ENCODE peak calls at places on chromosomes 6 and 20, in four cellular contexts. B, F, Z and A are unnamed samples.
A peak's percentile ranks its signal among the peaks of the same experiment; 100 is the strongest.

GRCh38 chr6:105458061-105458460 is 55.2 kb upstream of the PREP start:
- DNase-seq in B (no peak), F (no peak), Z (no peak), A (no peak)

GRCh38 chr6:28203201-28203600 is 21.9 kb upstream of the ZSCAN9 start:
- DNase-seq in B (no peak), F (no peak), Z (no peak), A (no peak)

GRCh38 chr20:50670126-50670862 is 21.0 kb downstream of the RIPOR3 start:
- DNase-seq in B (peak; percentile 75), F (peak; percentile 84), Z (peak; percentile 49), A (no peak)

GRCh38 chr20:17262786-17263185 is 35.9 kb downstream of the PCSK2 start:
- DNase-seq in B (no peak), F (no peak), Z (no peak), A (no peak)

GRCh38 chr6:134750669-134751068 is 199.2 kb downstream of the ALDH8A1 start:
- DNase-seq in B (no peak), F (no peak), Z (no peak), A (no peak)

GRCh38 chr20:53844259-53844658 is 226.1 kb downstream of the BCAS1 start:
- DNase-seq in B (no peak), F (no peak), Z (no peak), A (no peak)

GRCh38 chr6:159463440-159463839 is 229.6 kb downstream of the SOD2 start:
- DNase-seq in B (no peak), F (peak; percentile 11), Z (no peak), A (no peak)

GRCh38 chr6:157641837-157642236 is 181.2 kb upstream of the SNX9 start:
- DNase-seq in B (no peak), F (no peak), Z (no peak), A (no peak)

GRCh38 chr20:4220756-4221155 is 205.4 kb upstream of the RNF24 start:
- DNase-seq in B (no peak), F (no peak), Z (no peak), A (no peak)

GRCh38 chr6:149642829-149643580 is 5.5 kb downstream of the KATNA1 start:
- DNase-seq in B (no peak), F (peak; percentile 44), Z (no peak), A (no peak)

GRCh38 chr6:150006961-150007464 is 18.3 kb downstream of the RAET1L start:
- DNase-seq in B (no peak), F (no peak), Z (no peak), A (no peak)

GRCh38 chr20:54197621-54198604 is 10.0 kb upstream of the PFDN4 start:
- DNase-seq in B (peak; percentile 48), F (peak; percentile 78), Z (no peak), A (no peak)

GRCh38 chr6:35058041-35058675 is 83.0 kb downstream of the TCP11 start:
- DNase-seq in B (no peak), F (no peak), Z (no peak), A (no peak)

GRCh38 chr20:1813674-1814635 is 81.3 kb upstream of the SIRPA start:
- DNase-seq in B (no peak), F (no peak), Z (no peak), A (no peak)

GRCh38 chr6:109236140-109237081 is 141.1 kb downstream of the CEP57L1 start:
- DNase-seq in B (no peak), F (no peak), Z (peak; percentile 57), A (no peak)

GRCh38 chr20:37517371-37517748 is 3.7 kb upstream of the NNAT start:
- DNase-seq in B (no peak), F (no peak), Z (no peak), A (no peak)

GRCh38 chr6:49713346-49713745 is at the start of gene CRISP2:
- DNase-seq in B (no peak), F (peak; percentile 1), Z (no peak), A (no peak)

GRCh38 chr6:80132942-80133517 is 26.6 kb downstream of the BCKDHB start:
- DNase-seq in B (peak; percentile 3), F (peak; percentile 41), Z (peak; percentile 42), A (peak; percentile 8)

GRCh38 chr6:127582777-127583462 is 5.9 kb downstream of the C6orf58 start:
- DNase-seq in B (peak; percentile 22), F (peak; percentile 86), Z (no peak), A (no peak)

GRCh38 chr20:24842591-24843442 is 106.3 kb upstream of the CST7 start:
- DNase-seq in B (no peak), F (no peak), Z (no peak), A (no peak)

GRCh38 chr20:58549681-58550542 is 34.7 kb upstream of the APCDD1L start:
- DNase-seq in B (no peak), F (no peak), Z (no peak), A (no peak)

GRCh38 chr6:167737205-167737830 is 89.4 kb upstream of the AFDN start:
- DNase-seq in B (no peak), F (no peak), Z (no peak), A (no peak)

GRCh38 chr6:52517502-52518278 is 59.2 kb downstream of the TRAM2 start:
- DNase-seq in B (peak; percentile 91), F (peak; percentile 85), Z (peak; percentile 84), A (no peak)

GRCh38 chr6:4649728-4650127 is 126.5 kb upstream of the CDYL start:
- DNase-seq in B (no peak), F (peak; percentile 30), Z (no peak), A (no peak)

GRCh38 chr6:143805832-143806281 is 37.3 kb upstream of the LTV1 start:
- DNase-seq in B (no peak), F (no peak), Z (no peak), A (no peak)

GRCh38 chr6:106421491-106421890 is 61.0 kb downstream of the CRYBG1 start:
- DNase-seq in B (no peak), F (no peak), Z (no peak), A (no peak)

GRCh38 chr20:9241232-9241692 is 172.4 kb downstream of the PLCB4 start:
- DNase-seq in B (no peak), F (peak; percentile 55), Z (no peak), A (no peak)

GRCh38 chr20:57902478-57902877 is 192.7 kb upstream of the PMEPA1 start:
- DNase-seq in B (no peak), F (peak; percentile 84), Z (no peak), A (no peak)

GRCh38 chr20:25692499-25692898 is 4.2 kb downstream of the ZNF337 start:
- DNase-seq in B (no peak), F (no peak), Z (no peak), A (no peak)

GRCh38 chr20:48139262-48140041 is 354.2 kb upstream of the SULF2 start:
- DNase-seq in B (no peak), F (peak; percentile 76), Z (no peak), A (no peak)

GRCh38 chr6:132964101-132964867 is 149.9 kb downstream of the RPS12 start:
- DNase-seq in B (no peak), F (no peak), Z (peak; percentile 10), A (no peak)

GRCh38 chr6:121912905-121913304 is 477.5 kb downstream of the GJA1 start:
- DNase-seq in B (no peak), F (no peak), Z (no peak), A (no peak)

GRCh38 chr6:83867527-83868161 is 8.2 kb downstream of the CYB5R4 start:
- DNase-seq in B (no peak), F (peak; percentile 95), Z (no peak), A (no peak)

GRCh38 chr6:123770247-123770949 is 33.3 kb upstream of the NKAIN2 start:
- DNase-seq in B (no peak), F (no peak), Z (no peak), A (no peak)

GRCh38 chr20:46939031-46939430 is 44.4 kb downstream of the EYA2 start:
- DNase-seq in B (peak; percentile 56), F (no peak), Z (no peak), A (no peak)

GRCh38 chr6:26199773-26200728 is 112.8 kb downstream of the HFE start:
- DNase-seq in B (no peak), F (no peak), Z (no peak), A (no peak)

GRCh38 chr6:166464418-166465400 is 82.0 kb upstream of the MPC1 start:
- DNase-seq in B (no peak), F (no peak), Z (no peak), A (no peak)

GRCh38 chr6:84623956-84624680 is 140.3 kb downstream of the TBX18 start:
- DNase-seq in B (no peak), F (peak; percentile 84), Z (no peak), A (no peak)

GRCh38 chr20:9794831-9795230 is 44.0 kb downstream of the PAK5 start:
- DNase-seq in B (no peak), F (no peak), Z (no peak), A (no peak)

GRCh38 chr20:47073766-47074475 is 179.3 kb downstream of the EYA2 start:
- DNase-seq in B (no peak), F (no peak), Z (no peak), A (no peak)

GRCh38 chr6:708237-708598 is 15.3 kb upstream of the EXOC2 start:
- DNase-seq in B (no peak), F (no peak), Z (no peak), A (no peak)

GRCh38 chr6:706161-706560 is 13.2 kb upstream of the EXOC2 start:
- DNase-seq in B (no peak), F (no peak), Z (no peak), A (no peak)

GRCh38 chr6:707576-708236 is 14.8 kb upstream of the EXOC2 start:
- DNase-seq in B (no peak), F (no peak), Z (no peak), A (no peak)

GRCh38 chr6:705047-705446 is 12.1 kb upstream of the EXOC2 start:
- DNase-seq in B (no peak), F (no peak), Z (no peak), A (no peak)

GRCh38 chr6:706819-707381 is 14.0 kb upstream of the EXOC2 start:
- DNase-seq in B (no peak), F (no peak), Z (no peak), A (no peak)
- H3K4me1 ChIP-seq in B (peaks cover 4% of the 10 kb centered on the region), F (peaks cover 15% of the 10 kb centered on the region), Z (no peaks in the 10 kb centered on the region), A (peaks cover 10% of the 10 kb centered on the region)

GRCh38 chr6:45479834-45480696 is 102.3 kb upstream of the SUPT3H start:
- DNase-seq in B (no peak), F (peak; percentile 36), Z (no peak), A (no peak)
- H3K4me1 ChIP-seq in B (no peaks in the 10 kb centered on the region), F (peaks cover 34% of the 10 kb centered on the region), Z (peaks cover 9% of the 10 kb centered on the region), A (peaks cover 6% of the 10 kb centered on the region)

GRCh38 chr6:63899550-63899949 is 263.9 kb downstream of the PHF3 start:
- DNase-seq in B (no peak), F (peak; percentile 75), Z (no peak), A (no peak)

GRCh38 chr6:63904844-63905243 is 269.2 kb downstream of the PHF3 start:
- DNase-seq in B (no peak), F (peak; percentile 70), Z (no peak), A (no peak)
- H3K4me1 ChIP-seq in B (no peaks in the 10 kb centered on the region), F (no peaks in the 10 kb centered on the region), Z (no peaks in the 10 kb centered on the region), A (no peaks in the 10 kb centered on the region)

DNA sequence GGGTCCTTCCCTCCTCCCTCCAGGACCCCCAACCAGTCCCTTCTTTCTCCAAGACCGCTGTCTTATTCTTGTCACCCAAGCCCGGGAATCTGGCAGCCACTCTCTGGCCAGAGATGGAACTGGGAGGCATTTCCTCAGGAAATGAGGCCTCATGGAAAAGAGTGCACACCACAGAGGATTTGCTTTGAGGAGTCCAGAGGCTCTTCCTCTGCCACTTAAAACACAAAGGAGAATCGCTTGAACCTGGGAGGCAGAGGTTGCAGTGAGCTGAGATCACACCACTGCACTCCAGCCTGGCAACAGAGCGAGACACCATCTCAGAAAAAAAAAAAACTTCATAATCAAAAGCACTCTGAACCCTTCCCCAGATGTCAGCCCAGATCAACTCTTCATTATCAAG is 82.8 kb upstream of the MAFB start:
- DNase-seq in B (no peak), F (no peak), Z (no peak), A (no peak)
- H3K4me1 ChIP-seq in B (no peaks in the 10 kb centered on the region), F (no peaks in the 10 kb centered on the region), Z (no peaks in the 10 kb centered on the region), A (no peaks in the 10 kb centered on the region)